ENCODE peak calls at places on chromosomes 3 and 15, in six cellular contexts. Z is mesothelial cell of epicardium; P is fibroblast of the aortic adventitia; H is stimulated activated CD8-positive, alpha-beta memory T cell treated with anti-CD3 and anti-CD28 coated beads, Interleukin-7, amount 100 ng/mL, for 24 hours; G is foreskin fibroblast; F is HepG2. L is an unnamed sample.
A peak's percentile ranks its signal among the peaks of the same experiment; 100 is the strongest.

GRCh38 chr3:177781686-177782161 is 584.4 kb upstream of the TBL1XR1 start:
- DNase-seq in G (peak; percentile 87), Z (no peak), F (no peak), P (peak; percentile 80), H (no peak), L (no peak)

GRCh38 chr15:40956543-40956982 is 3.3 kb downstream of the CHAC1 start:
- DNase-seq in G (no peak), H (no peak), P (no peak), F (no peak), Z (no peak), L (no peak)

GRCh38 chr15:48842501-48842900 is 31.6 kb upstream of the CEP152 start:
- DNase-seq in F (no peak), G (no peak), H (no peak), P (no peak), Z (no peak), L (no peak)

GRCh38 chr3:134667461-134667860 is 16.6 kb upstream of the KY start:
- DNase-seq in H (no peak), G (no peak), P (no peak), F (no peak), Z (no peak), L (no peak)

GRCh38 chr3:54476876-54477275 is 354.5 kb downstream of the CACNA2D3 start:
- DNase-seq in H (no peak), G (no peak), Z (no peak), F (no peak), P (no peak), L (no peak)

GRCh38 chr15:74408385-74408784 is 25.4 kb downstream of the SEMA7A start:
- DNase-seq in F (no peak), P (no peak), G (no peak), H (no peak), Z (no peak), L (no peak)

GRCh38 chr3:156601497-156601896 is 46.6 kb upstream of the SSR3 start:
- DNase-seq in H (no peak), G (no peak), Z (no peak), F (no peak), P (no peak), L (no peak)

GRCh38 chr3:172138031-172138538 is 98.7 kb downstream of the FNDC3B start:
- DNase-seq in Z (no peak), H (no peak), G (peak; percentile 50), F (no peak), P (peak; percentile 73), L (no peak)

GRCh38 chr3:51718547-51719412 is 11.9 kb downstream of the GRM2 start:
- DNase-seq in G (peak; percentile 64), P (peak; percentile 17), F (peak; percentile 64), H (peak; percentile 25), Z (no peak), L (no peak)

GRCh38 chr3:435969-436492 is 239.5 kb downstream of the CHL1 start:
- DNase-seq in P (no peak), F (no peak), G (no peak), Z (no peak), H (no peak), L (no peak)

GRCh38 chr3:126657901-126658300 is 3.0 kb upstream of the TXNRD3 start:
- DNase-seq in P (no peak), F (no peak), Z (no peak), H (no peak), G (no peak), L (no peak)

GRCh38 chr15:92571824-92572223 is 83.8 kb downstream of the FAM174B start:
- DNase-seq in P (no peak), Z (no peak), F (no peak), G (no peak), H (no peak), L (no peak)

GRCh38 chr3:45171283-45171682 is 25.1 kb upstream of the CDCP1 start:
- DNase-seq in P (no peak), Z (no peak), G (no peak), H (no peak), F (no peak), L (no peak)

GRCh38 chr15:51888593-51889195 is 59.2 kb downstream of the TMOD3 start:
- DNase-seq in Z (no peak), G (peak; percentile 53), P (peak; percentile 51), F (no peak), H (no peak), L (no peak)

GRCh38 chr3:94440767-94441493 is 378.1 kb downstream of the NSUN3 start:
- DNase-seq in G (peak; percentile 45), Z (no peak), H (no peak), P (peak; percentile 89), F (peak; percentile 17), L (no peak)

GRCh38 chr3:192481638-192482037 is 245.7 kb downstream of the FGF12 start:
- DNase-seq in F (no peak), P (peak; percentile 93), G (no peak), Z (no peak), H (no peak), L (no peak)

GRCh38 chr3:182740710-182741109 is 52.6 kb upstream of the ATP11B start:
- DNase-seq in P (no peak), F (no peak), G (no peak), H (no peak), Z (no peak), L (no peak)

GRCh38 chr3:87867001-87867400 is 191.8 kb downstream of the CGGBP1 start:
- DNase-seq in P (peak; percentile 85), Z (no peak), F (no peak), H (no peak), G (no peak), L (no peak)

GRCh38 chr3:79329154-79329553 is 438.6 kb downstream of the ROBO1 start:
- DNase-seq in H (no peak), G (peak; percentile 39), P (no peak), F (no peak), Z (no peak), L (no peak)

GRCh38 chr15:40085225-40085624 is 23.5 kb downstream of the BMF start:
- DNase-seq in P (no peak), G (no peak), F (no peak), H (no peak), Z (no peak), L (no peak)

GRCh38 chr3:32842531-32842931 is 24.7 kb downstream of the TRIM71 start:
- DNase-seq in F (no peak), H (no peak), G (no peak), Z (no peak), P (no peak), L (no peak)

GRCh38 chr3:142509079-142509478 is 61.2 kb upstream of the XRN1 start:
- DNase-seq in H (no peak), G (no peak), F (no peak), Z (no peak), P (no peak), L (no peak)

GRCh38 chr3:188286087-188286513 is 132.1 kb downstream of the LPP start:
- DNase-seq in H (no peak), P (peak; percentile 98), F (no peak), Z (no peak), G (peak; percentile 98), L (no peak)

GRCh38 chr3:131036200-131036816 is 9.6 kb downstream of the NEK11 start:
- DNase-seq in H (no peak), Z (no peak), P (peak; percentile 94), G (peak; percentile 73), F (no peak), L (no peak)

GRCh38 chr3:169846458-169847193 is 23.1 kb downstream of the LRRC31 start:
- DNase-seq in P (peak; percentile 56), G (peak; percentile 69), Z (no peak), H (no peak), F (no peak), L (peak; percentile 75)

GRCh38 chr3:105770410-105770809 is 98.4 kb downstream of the CBLB start:
- DNase-seq in G (no peak), P (no peak), H (no peak), Z (no peak), F (no peak), L (no peak)

GRCh38 chr3:127674099-127674792 is 1.5 kb downstream of the ABTB1 start:
- DNase-seq in H (no peak), F (no peak), Z (no peak), G (no peak), P (no peak), L (peak; percentile 38)

GRCh38 chr3:164806188-164806587 is 272.1 kb downstream of the SI start:
- DNase-seq in F (no peak), G (no peak), P (no peak), H (no peak), Z (no peak), L (no peak)

GRCh38 chr3:112012205-112012604 is 13.5 kb downstream of the TAGLN3 start:
- DNase-seq in H (no peak), F (no peak), G (no peak), Z (no peak), P (no peak), L (no peak)

GRCh38 chr15:29813009-29813408 is 9.3 kb downstream of the TJP1 start:
- DNase-seq in H (no peak), G (no peak), Z (no peak), P (no peak), F (no peak), L (no peak)

GRCh38 chr3:76177650-76178049 is 392.3 kb upstream of the ZNF717 start:
- DNase-seq in Z (no peak), H (no peak), P (no peak), F (no peak), G (no peak), L (no peak)